ENCODE peak calls at places on chromosomes 12 and 14, in four cellular contexts. J is HL-60, D is GM12878, E is K562. F is an unnamed sample.

GRCh38 chr12:53595212-53595611 is 31.0 kb downstream of the ATF7 start:
- DNase-seq in D (no peak), E (no peak), J (no peak), F (no peak)

GRCh38 chr14:70073924-70074566 is 114.7 kb downstream of the SLC8A3 start:
- DNase-seq in D (no peak), E (peak), J (peak), F (peak)

GRCh38 chr14:35159742-35160409 is 37.5 kb downstream of the PRORP start:
- DNase-seq in E (no peak), D (no peak), J (no peak), F (no peak)

GRCh38 chr12:104612381-104612780 is 155.6 kb downstream of the CHST11 start:
- DNase-seq in D (no peak), J (no peak), E (no peak), F (no peak)

GRCh38 chr12:56040963-56041578 is 647 bp upstream of the RPS26 start:
- DNase-seq in J (no peak), D (no peak), E (no peak), F (no peak)

GRCh38 chr12:23525450-23526072 is 423.9 kb downstream of the SOX5 start:
- DNase-seq in D (no peak), E (no peak), J (no peak), F (no peak)

GRCh38 chr12:120791669-120792176 is 66.1 kb downstream of the ACADS start:
- DNase-seq in E (no peak), D (no peak), J (no peak), F (no peak)

GRCh38 chr12:100154472-100155247 is 12.0 kb upstream of the BLTP3B start:
- DNase-seq in D (no peak), J (peak), E (peak), F (peak)

GRCh38 chr14:104370256-104370870 is 209.2 kb upstream of the C14orf180 start:
- DNase-seq in E (no peak), D (no peak), J (no peak), F (no peak)

GRCh38 chr14:95149441-95149840 is 7.9 kb downstream of the DICER1 start:
- DNase-seq in E (no peak), D (no peak), J (no peak), F (no peak)
- TF ChIP-seq SPI1 in E (no peak), D (no peak), J (no peak), F (no peak)

DNA sequence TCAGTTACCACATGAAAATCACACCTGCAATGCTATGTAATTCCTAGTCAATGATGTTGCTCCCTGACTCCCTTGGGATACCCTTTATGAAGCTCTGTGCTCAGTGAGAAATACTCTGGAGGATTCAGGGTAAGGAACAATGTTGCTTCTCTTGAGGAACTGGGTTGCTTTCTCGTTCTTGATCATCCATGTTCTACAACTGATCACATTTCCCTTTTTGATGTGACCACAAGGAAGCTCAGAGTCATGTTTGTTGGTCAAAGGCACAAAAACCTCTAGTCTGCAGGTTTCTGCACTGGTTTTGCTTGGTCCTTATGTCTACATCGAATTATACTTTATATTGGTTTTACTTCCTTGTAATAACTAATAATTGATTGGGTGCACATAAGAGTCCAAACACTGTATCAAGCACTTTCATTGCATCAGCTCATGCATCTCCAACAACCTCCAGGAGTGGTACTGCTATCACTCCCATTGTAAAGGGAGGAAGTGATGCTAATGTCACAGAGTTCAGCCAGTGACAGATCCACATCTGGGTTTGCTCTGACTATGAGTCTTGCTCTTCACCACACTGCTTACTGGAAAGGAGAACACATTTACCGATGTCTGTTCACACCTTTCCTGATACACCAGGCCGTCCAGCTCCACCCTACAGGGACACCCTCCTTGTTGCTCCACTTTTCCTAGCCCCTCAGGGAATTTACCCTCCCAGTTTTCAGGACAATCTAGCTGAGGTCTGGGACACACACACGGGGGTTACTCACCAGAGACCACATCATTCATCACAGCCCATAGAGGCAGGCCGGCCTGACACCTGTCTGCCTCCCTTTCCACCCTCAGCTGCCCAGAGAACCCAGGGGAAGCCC is 41.0 kb downstream of the CMKLR1 start:
- DNase-seq in J (no peak), D (peak), E (no peak), F (no peak)
- TF ChIP-seq POLR2AphosphoS5 in J (no peak), D (no peak), E (no peak), F (no peak)

DNA sequence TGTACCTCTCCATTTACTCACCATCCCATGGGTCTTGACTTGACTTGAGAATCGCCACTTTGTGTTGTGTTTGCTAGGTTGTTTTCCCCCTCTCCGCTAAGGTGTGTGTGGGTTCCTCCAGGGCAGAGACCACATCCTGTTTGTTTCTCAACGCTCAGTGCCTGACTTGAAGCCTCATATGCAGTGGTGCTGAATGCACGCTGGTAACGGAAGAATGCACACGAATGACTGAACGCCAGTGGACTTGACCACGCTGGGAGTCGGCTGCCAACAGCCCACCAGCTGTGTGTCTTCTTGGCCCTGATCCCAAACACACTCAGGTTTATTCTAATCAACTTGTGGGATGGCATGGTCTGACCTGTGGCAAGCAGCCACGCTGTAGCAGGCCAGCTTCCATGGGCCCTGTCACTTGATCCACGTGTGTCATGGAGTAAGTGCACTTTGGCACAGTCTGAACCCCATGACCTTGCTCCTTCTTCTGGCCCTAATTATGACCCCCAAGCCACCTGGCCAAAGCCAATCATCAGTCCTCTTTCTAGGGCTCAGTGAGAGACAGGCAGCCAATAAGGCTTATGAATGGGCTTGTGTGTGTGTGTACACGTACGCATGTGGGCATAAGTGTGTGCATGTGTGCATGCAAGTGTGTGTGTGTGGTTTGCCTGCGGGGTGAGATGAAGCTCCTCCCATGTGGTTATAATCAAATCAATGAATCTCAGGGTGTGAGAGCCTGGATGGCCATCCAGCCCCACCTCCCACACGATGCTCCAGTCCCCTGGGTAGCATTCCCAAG is 6.3 kb upstream of the TC2N start:
- DNase-seq in E (no peak), J (peak), D (peak), F (peak)
- TF ChIP-seq SPI1 in E (no peak), J (no peak), D (peak), F (peak)

DNA sequence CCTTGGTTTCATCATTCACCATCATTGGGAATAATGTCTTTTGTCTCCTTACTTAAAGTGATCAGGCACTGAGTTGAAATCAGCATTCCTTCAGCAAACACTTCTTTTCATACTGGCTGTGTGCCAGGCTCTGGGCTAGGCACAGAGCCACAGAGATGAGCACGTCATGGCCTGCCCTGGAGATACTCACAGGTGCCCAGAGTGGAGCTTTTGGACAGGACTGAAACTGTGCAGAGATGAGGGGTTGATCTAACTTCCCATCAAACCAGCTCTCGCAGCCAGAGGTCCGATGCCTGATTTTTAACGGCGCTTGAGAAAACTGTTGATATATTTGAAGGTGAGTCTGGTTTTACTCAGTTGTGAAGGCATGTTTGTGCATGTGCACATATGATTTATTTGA is 43.1 kb downstream of the CACNA1C start:
- DNase-seq in E (no peak), D (no peak), J (no peak), F (no peak)
- TF ChIP-seq POLR2AphosphoS5 in E (no peak), D (no peak), J (no peak), F (no peak)

GRCh38 chr12:108565976-108566375 is 3.6 kb downstream of the ISCU start:
- DNase-seq in J (peak), E (no peak), D (peak), F (no peak)
- TF ChIP-seq SPI1 in J (no peak), E (no peak), D (no peak), F (no peak)

DNA sequence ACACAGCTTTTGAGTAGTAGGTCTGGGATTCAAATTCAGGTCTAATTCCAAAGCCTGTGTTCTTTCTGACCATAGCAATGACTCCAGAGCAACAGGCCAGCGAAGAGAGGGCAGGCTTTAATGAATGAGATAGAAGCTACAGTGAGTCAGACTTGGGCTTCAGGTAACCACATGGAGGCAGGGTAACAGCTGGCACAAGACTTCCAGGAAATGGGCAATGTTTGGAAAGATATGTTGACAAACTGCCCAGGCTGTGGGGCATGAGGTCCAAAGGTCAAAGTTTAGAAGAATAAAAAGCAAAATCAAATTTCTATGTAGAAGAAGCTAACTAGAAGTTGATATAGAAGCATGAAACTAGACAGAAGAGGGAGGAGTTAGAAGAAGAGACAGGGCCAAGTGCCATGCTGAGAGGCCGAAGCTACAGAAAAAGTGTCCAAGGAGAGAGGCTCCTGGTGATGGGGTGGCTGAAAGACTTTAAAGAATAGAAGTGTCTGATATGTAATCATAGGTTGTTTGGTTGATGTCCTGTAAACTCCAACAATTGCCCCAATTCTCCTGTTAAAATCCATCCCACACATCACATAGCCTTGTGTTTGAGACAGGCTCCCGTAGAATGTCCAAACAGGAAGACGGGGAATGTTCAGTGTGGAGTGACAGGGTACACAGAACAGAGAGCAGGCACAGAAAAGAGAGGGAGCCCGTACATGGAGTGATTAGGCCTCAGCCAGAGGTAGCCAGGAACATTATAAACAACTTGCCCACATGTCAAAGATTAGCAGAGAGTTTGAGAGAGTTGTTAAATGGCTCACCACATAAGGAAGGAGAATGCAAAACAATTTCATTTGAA is 384.7 kb downstream of the CCDC91 start:
- DNase-seq in D (no peak), J (no peak), E (no peak), F (no peak)
- TF ChIP-seq POLR2AphosphoS5 in D (no peak), J (no peak), E (no peak), F (no peak)

GRCh38 chr12:109114644-109115043 is 1.7 kb upstream of the ACACB start:
- DNase-seq in D (no peak), E (no peak), J (no peak), F (no peak)
- TF ChIP-seq SPI1 in D (no peak), E (no peak), J (no peak), F (no peak)

GRCh38 chr12:124637586-124637985 is 70.2 kb upstream of the NCOR2 start:
- DNase-seq in D (no peak), J (no peak), E (no peak), F (no peak)
- TF ChIP-seq POLR2AphosphoS5 in D (no peak), J (no peak), E (no peak), F (no peak)

GRCh38 chr12:6952860-6953416 is 1.8 kb downstream of the PTPN6 start:
- DNase-seq in D (no peak), E (no peak), J (no peak), F (no peak)
- TF ChIP-seq SPI1 in D (no peak), E (no peak), J (no peak), F (no peak)

F was measured in GM12891.